ENCODE peak calls at places on chromosomes 4 and X, in five cellular contexts. One of them, this sample, is unnamed.

GRCh38 chr4:94571720-94572119 is 120.0 kb downstream of the PDLIM5 start:
- DNase-seq in activated CD8-positive, alpha-beta memory T cell treated with anti-CD3 and anti-CD28 coated beads for 48 hours: no peak
- DNase-seq in stimulated activated CD4-positive, alpha-beta T cell treated with anti-CD3 and anti-CD28 coated beads, Interleukin-4, amount 100 ng/mL, for 48 hours: no peak
- DNase-seq in choroid plexus epithelial cell: no peak
- DNase-seq in hypothalamus: no peak
- DNase-seq in this sample: no peak

GRCh38 chr4:67712650-67713530 is 11.9 kb upstream of the UBA6 start:
- DNase-seq in hypothalamus: no peak
- DNase-seq in stimulated activated CD4-positive, alpha-beta T cell treated with anti-CD3 and anti-CD28 coated beads, Interleukin-4, amount 100 ng/mL, for 48 hours: no peak
- DNase-seq in activated CD8-positive, alpha-beta memory T cell treated with anti-CD3 and anti-CD28 coated beads for 48 hours: no peak
- DNase-seq in choroid plexus epithelial cell: no peak
- DNase-seq in this sample: no peak

GRCh38 chr4:107449611-107450369 is 270.2 kb downstream of the PAPSS1 start:
- DNase-seq in activated CD8-positive, alpha-beta memory T cell treated with anti-CD3 and anti-CD28 coated beads for 48 hours: no peak
- DNase-seq in stimulated activated CD4-positive, alpha-beta T cell treated with anti-CD3 and anti-CD28 coated beads, Interleukin-4, amount 100 ng/mL, for 48 hours: no peak
- DNase-seq in choroid plexus epithelial cell: no peak
- DNase-seq in hypothalamus: no peak
- DNase-seq in this sample: peak; percentile 41

GRCh38 chr4:37812713-37813112 is 13.8 kb upstream of the PGM2 start:
- DNase-seq in hypothalamus: no peak
- DNase-seq in choroid plexus epithelial cell: peak; percentile 91
- DNase-seq in activated CD8-positive, alpha-beta memory T cell treated with anti-CD3 and anti-CD28 coated beads for 48 hours: no peak
- DNase-seq in stimulated activated CD4-positive, alpha-beta T cell treated with anti-CD3 and anti-CD28 coated beads, Interleukin-4, amount 100 ng/mL, for 48 hours: no peak
- DNase-seq in this sample: peak; percentile 27

GRCh38 chr4:17038510-17039176 is 140.2 kb upstream of the LDB2 start:
- DNase-seq in choroid plexus epithelial cell: peak; percentile 14
- DNase-seq in stimulated activated CD4-positive, alpha-beta T cell treated with anti-CD3 and anti-CD28 coated beads, Interleukin-4, amount 100 ng/mL, for 48 hours: no peak
- DNase-seq in hypothalamus: no peak
- DNase-seq in activated CD8-positive, alpha-beta memory T cell treated with anti-CD3 and anti-CD28 coated beads for 48 hours: no peak
- DNase-seq in this sample: peak; percentile 36

GRCh38 chrX:124211312-124211942 is 121.0 kb upstream of the TEX13D start:
- DNase-seq in choroid plexus epithelial cell: peak; percentile 30
- DNase-seq in hypothalamus: no peak
- DNase-seq in activated CD8-positive, alpha-beta memory T cell treated with anti-CD3 and anti-CD28 coated beads for 48 hours: no peak
- DNase-seq in stimulated activated CD4-positive, alpha-beta T cell treated with anti-CD3 and anti-CD28 coated beads, Interleukin-4, amount 100 ng/mL, for 48 hours: no peak
- DNase-seq in this sample: peak; percentile 12

GRCh38 chrX:149248073-149248625 is 257.0 kb downstream of the IDS start:
- DNase-seq in hypothalamus: no peak
- DNase-seq in activated CD8-positive, alpha-beta memory T cell treated with anti-CD3 and anti-CD28 coated beads for 48 hours: no peak
- DNase-seq in choroid plexus epithelial cell: peak; percentile 50
- DNase-seq in stimulated activated CD4-positive, alpha-beta T cell treated with anti-CD3 and anti-CD28 coated beads, Interleukin-4, amount 100 ng/mL, for 48 hours: no peak
- DNase-seq in this sample: peak; percentile 1

GRCh38 chr4:47528651-47529050 is 43.6 kb downstream of the ATP10D start:
- DNase-seq in activated CD8-positive, alpha-beta memory T cell treated with anti-CD3 and anti-CD28 coated beads for 48 hours: no peak
- DNase-seq in choroid plexus epithelial cell: peak; percentile 75
- DNase-seq in hypothalamus: no peak
- DNase-seq in stimulated activated CD4-positive, alpha-beta T cell treated with anti-CD3 and anti-CD28 coated beads, Interleukin-4, amount 100 ng/mL, for 48 hours: no peak
- DNase-seq in this sample: no peak

GRCh38 chr4:101349346-101350064 is 2.2 kb upstream of the PPP3CA start:
- DNase-seq in choroid plexus epithelial cell: no peak
- DNase-seq in stimulated activated CD4-positive, alpha-beta T cell treated with anti-CD3 and anti-CD28 coated beads, Interleukin-4, amount 100 ng/mL, for 48 hours: no peak
- DNase-seq in hypothalamus: peak; percentile 17
- DNase-seq in activated CD8-positive, alpha-beta memory T cell treated with anti-CD3 and anti-CD28 coated beads for 48 hours: no peak
- DNase-seq in this sample: peak; percentile 56

GRCh38 chrX:41344053-41344452 is 10.1 kb downstream of the DDX3X start:
- DNase-seq in activated CD8-positive, alpha-beta memory T cell treated with anti-CD3 and anti-CD28 coated beads for 48 hours: no peak
- DNase-seq in hypothalamus: no peak
- DNase-seq in stimulated activated CD4-positive, alpha-beta T cell treated with anti-CD3 and anti-CD28 coated beads, Interleukin-4, amount 100 ng/mL, for 48 hours: no peak
- DNase-seq in choroid plexus epithelial cell: no peak
- DNase-seq in this sample: no peak

GRCh38 chrX:2958199-2958598 is 29.1 kb upstream of the ARSD start:
- DNase-seq in hypothalamus: no peak
- DNase-seq in stimulated activated CD4-positive, alpha-beta T cell treated with anti-CD3 and anti-CD28 coated beads, Interleukin-4, amount 100 ng/mL, for 48 hours: no peak
- DNase-seq in choroid plexus epithelial cell: no peak
- DNase-seq in activated CD8-positive, alpha-beta memory T cell treated with anti-CD3 and anti-CD28 coated beads for 48 hours: no peak
- DNase-seq in this sample: no peak

GRCh38 chr4:168551211-168551610 is 54.4 kb downstream of the PALLD start:
- DNase-seq in hypothalamus: no peak
- DNase-seq in choroid plexus epithelial cell: peak; percentile 68
- DNase-seq in stimulated activated CD4-positive, alpha-beta T cell treated with anti-CD3 and anti-CD28 coated beads, Interleukin-4, amount 100 ng/mL, for 48 hours: no peak
- DNase-seq in activated CD8-positive, alpha-beta memory T cell treated with anti-CD3 and anti-CD28 coated beads for 48 hours: no peak
- DNase-seq in this sample: no peak

GRCh38 chr4:185128272-185129119 is 14.6 kb upstream of the SLC25A4 start:
- DNase-seq in hypothalamus: peak; percentile 21
- DNase-seq in activated CD8-positive, alpha-beta memory T cell treated with anti-CD3 and anti-CD28 coated beads for 48 hours: no peak
- DNase-seq in choroid plexus epithelial cell: peak; percentile 14
- DNase-seq in stimulated activated CD4-positive, alpha-beta T cell treated with anti-CD3 and anti-CD28 coated beads, Interleukin-4, amount 100 ng/mL, for 48 hours: no peak
- DNase-seq in this sample: peak; percentile 18

GRCh38 chrX:103536071-103536470 is 16.8 kb upstream of the RAB40A start:
- DNase-seq in choroid plexus epithelial cell: peak; percentile 79
- DNase-seq in hypothalamus: no peak
- DNase-seq in activated CD8-positive, alpha-beta memory T cell treated with anti-CD3 and anti-CD28 coated beads for 48 hours: no peak
- DNase-seq in stimulated activated CD4-positive, alpha-beta T cell treated with anti-CD3 and anti-CD28 coated beads, Interleukin-4, amount 100 ng/mL, for 48 hours: no peak
- DNase-seq in this sample: no peak

GRCh38 chrX:49247916-49248811 is 12.9 kb downstream of the CCDC22 start:
- DNase-seq in activated CD8-positive, alpha-beta memory T cell treated with anti-CD3 and anti-CD28 coated beads for 48 hours: no peak
- DNase-seq in stimulated activated CD4-positive, alpha-beta T cell treated with anti-CD3 and anti-CD28 coated beads, Interleukin-4, amount 100 ng/mL, for 48 hours: no peak
- DNase-seq in choroid plexus epithelial cell: no peak
- DNase-seq in hypothalamus: no peak
- DNase-seq in this sample: no peak

GRCh38 chrX:13094780-13095425 is 50.5 kb upstream of the FAM9C start:
- DNase-seq in stimulated activated CD4-positive, alpha-beta T cell treated with anti-CD3 and anti-CD28 coated beads, Interleukin-4, amount 100 ng/mL, for 48 hours: no peak
- DNase-seq in choroid plexus epithelial cell: peak; percentile 67
- DNase-seq in hypothalamus: no peak
- DNase-seq in activated CD8-positive, alpha-beta memory T cell treated with anti-CD3 and anti-CD28 coated beads for 48 hours: no peak
- DNase-seq in this sample: peak; percentile 28

GRCh38 chrX:97828454-97828853 is 944.7 kb downstream of the RPA4 start:
- DNase-seq in stimulated activated CD4-positive, alpha-beta T cell treated with anti-CD3 and anti-CD28 coated beads, Interleukin-4, amount 100 ng/mL, for 48 hours: no peak
- DNase-seq in choroid plexus epithelial cell: no peak
- DNase-seq in hypothalamus: no peak
- DNase-seq in activated CD8-positive, alpha-beta memory T cell treated with anti-CD3 and anti-CD28 coated beads for 48 hours: no peak
- DNase-seq in this sample: no peak

GRCh38 chr4:31617667-31618066 is 897.5 kb downstream of the PCDH7 start:
- DNase-seq in hypothalamus: no peak
- DNase-seq in choroid plexus epithelial cell: no peak
- DNase-seq in activated CD8-positive, alpha-beta memory T cell treated with anti-CD3 and anti-CD28 coated beads for 48 hours: no peak
- DNase-seq in stimulated activated CD4-positive, alpha-beta T cell treated with anti-CD3 and anti-CD28 coated beads, Interleukin-4, amount 100 ng/mL, for 48 hours: no peak
- DNase-seq in this sample: no peak

This sample was measured in endothelial cell of umbilical vein.